ENCODE peak calls at places on chromosomes 16 and 17, in ten cellular contexts. S is WERI-Rb-1; I is progenitor cell of endocrine pancreas; X is fibroblast of lung; L is astrocyte of the spinal cord; K is CD8-positive, alpha-beta T cell; H is AG04450; O is activated B cell treated with CpG ODN at 0.5 μM for 24 hours; U is psoas muscle; M is PC-9. A is an unnamed sample.
A peak's percentile ranks its signal among the peaks of the same experiment; 100 is the strongest.

GRCh38 chr17:77441130-77441920 is 300.6 kb downstream of the SEC14L1 start:
- DNase-seq in S (no peak), I (no peak), X (no peak), L (no peak), K (peak; percentile 59), H (no peak), O (peak; percentile 75), U (no peak), M (no peak), A (peak; percentile 35)

GRCh38 chr16:23301251-23302044 is 654 bp upstream of the SCNN1B start:
- DNase-seq in S (no peak), I (no peak), X (no peak), L (no peak), K (no peak), H (no peak), O (no peak), U (no peak), M (no peak), A (no peak)

GRCh38 chr16:20385844-20386832 is 18.4 kb downstream of the PDILT start:
- DNase-seq in S (peak; percentile 49), I (peak; percentile 73), X (peak; percentile 39), L (peak; percentile 8), K (peak; percentile 31), H (peak; percentile 6), O (peak; percentile 32), U (peak; percentile 39), M (peak; percentile 65), A (peak; percentile 83)

GRCh38 chr17:43908111-43908721 is 880 bp upstream of the MPP2 start:
- DNase-seq in S (peak; percentile 78), I (no peak), X (peak; percentile 83), L (peak; percentile 65), K (peak; percentile 27), H (peak; percentile 18), O (no peak), U (peak; percentile 62), M (no peak), A (peak; percentile 74)

GRCh38 chr16:81831722-81832126 is 52.6 kb downstream of the PLCG2 start:
- DNase-seq in S (no peak), I (no peak), X (no peak), L (no peak), K (no peak), H (no peak), O (peak; percentile 69), U (peak; percentile 33), M (no peak), A (no peak)

GRCh38 chr16:20383106-20384029 is 21.2 kb downstream of the PDILT start:
- DNase-seq in S (peak; percentile 67), I (peak; percentile 70), X (peak; percentile 46), L (peak; percentile 57), K (peak; percentile 4), H (peak; percentile 30), O (no peak), U (peak; percentile 16), M (peak; percentile 58), A (peak; percentile 75)

GRCh38 chr17:77370536-77370935 is 229.8 kb downstream of the SEC14L1 start:
- DNase-seq in S (no peak), I (no peak), X (no peak), L (no peak), K (no peak), H (no peak), O (no peak), U (peak; percentile 4), M (no peak), A (no peak)

GRCh38 chr16:84430860-84431259 is 62.5 kb downstream of the ATP2C2 start:
- DNase-seq in S (no peak), I (no peak), X (no peak), L (no peak), K (no peak), H (no peak), O (no peak), U (no peak), M (no peak), A (no peak)

DNA sequence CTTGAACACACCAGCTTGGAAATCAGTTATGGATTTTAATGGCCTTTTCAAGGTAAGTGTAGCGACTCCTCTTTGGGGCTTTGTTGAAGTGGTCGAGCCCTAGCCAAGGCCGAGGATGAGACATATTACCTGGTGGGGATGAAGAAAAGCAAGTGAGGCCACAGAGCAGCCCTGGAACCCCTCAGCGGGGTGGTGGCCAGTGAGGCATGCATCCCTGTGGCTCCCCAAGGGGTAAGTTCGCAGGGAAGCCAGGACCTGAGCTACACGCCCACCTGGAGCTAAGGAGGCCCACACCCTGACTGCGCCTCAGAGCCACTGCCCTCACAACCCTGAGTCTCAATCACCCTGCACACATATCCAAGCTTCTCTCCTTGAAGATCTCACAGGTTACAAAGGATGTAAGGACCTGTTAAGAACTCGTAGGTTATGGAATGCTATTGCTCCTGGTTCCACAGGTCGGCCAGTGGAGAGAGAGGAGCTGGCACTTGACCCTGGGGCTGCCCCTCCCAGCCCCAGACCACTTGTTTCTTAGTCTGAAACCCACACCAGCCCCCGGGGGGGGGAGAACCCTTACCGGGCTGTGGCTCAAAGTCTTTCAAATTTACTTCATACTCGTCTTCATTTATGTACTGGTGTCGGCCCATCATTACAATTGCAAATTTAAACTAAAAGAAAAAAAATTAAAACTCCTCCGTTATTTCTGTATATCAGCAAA is 12.0 kb downstream of the LITAFD start:
- DNase-seq in S (no peak), I (no peak), X (no peak), L (no peak), K (no peak), H (no peak), O (no peak), U (no peak), M (no peak), A (no peak)
- TF ChIP-seq CTCF in S (no peak), I (no peak), X (no peak), L (no peak), K (no peak), H (no peak), O (no peak), U (no peak), M (no peak), A (no peak)

DNA sequence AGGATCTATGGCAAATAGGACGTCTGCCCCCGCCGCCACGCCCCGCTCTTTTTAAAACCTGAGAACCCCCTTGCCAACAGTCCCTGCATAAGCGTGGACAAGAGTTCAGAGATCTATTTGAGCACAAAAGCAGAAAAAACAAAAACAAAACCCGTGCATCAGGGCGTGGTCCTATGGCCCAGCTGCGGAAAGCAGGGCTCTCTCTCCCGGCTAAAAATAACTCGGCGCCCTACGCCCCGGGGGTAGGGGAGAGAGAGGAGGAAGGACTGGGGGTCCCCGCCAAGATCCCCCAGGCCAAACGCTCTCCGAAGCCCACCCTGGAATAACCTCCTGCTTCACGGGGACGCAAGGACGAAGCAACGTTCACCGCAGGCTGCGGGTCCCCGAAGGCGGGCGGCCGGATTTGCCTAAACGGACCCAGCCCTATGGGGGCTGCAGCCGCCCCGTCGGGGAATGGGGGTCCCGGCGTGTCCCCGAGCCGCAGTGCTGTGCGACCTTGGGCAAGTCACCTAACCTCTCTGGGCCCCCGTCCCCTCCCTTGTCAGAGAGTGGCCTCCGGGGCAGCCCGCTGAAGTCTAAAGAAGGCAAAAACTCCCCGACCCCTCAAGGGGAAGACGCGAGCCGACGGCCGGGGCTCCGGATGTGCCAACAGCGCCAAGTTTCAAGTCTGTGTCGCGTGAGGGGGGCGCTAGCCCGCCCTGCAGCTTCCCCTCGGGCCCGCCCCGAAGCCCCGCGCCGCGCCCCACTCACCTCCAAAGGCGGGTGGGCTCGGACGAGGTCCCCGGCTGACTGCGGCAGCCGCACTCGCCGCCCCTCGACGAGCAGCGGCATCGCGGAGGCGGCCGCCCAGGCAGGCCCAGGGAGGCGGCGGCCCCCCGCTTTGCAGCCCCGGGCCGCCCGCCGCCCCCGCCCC is 477 bp downstream of the NTAN1 start:
- DNase-seq in S (peak; percentile 53), I (no peak), X (peak; percentile 42), L (peak; percentile 29), K (peak; percentile 62), H (no peak), O (no peak), U (peak; percentile 69), M (no peak), A (no peak)
- TF ChIP-seq CTCF in S (peak; percentile 38), I (peak; percentile 42), X (no peak), L (peak; percentile 25), K (peak; percentile 32), H (peak; percentile 27), O (no peak), U (no peak), M (peak; percentile 16), A (peak; percentile 29)

GRCh38 chr16:66419527-66419926 is 7.6 kb upstream of the BEAN1 start:
- DNase-seq in S (no peak), I (no peak), X (no peak), L (no peak), K (no peak), H (no peak), O (no peak), U (no peak), M (no peak), A (no peak)
- TF ChIP-seq CTCF in S (peak; percentile 38), I (peak; percentile 13), X (no peak), L (no peak), K (no peak), H (peak; percentile 29), O (no peak), U (no peak), M (no peak), A (no peak)

GRCh38 chr17:81285894-81286293 is 9.2 kb downstream of the SLC38A10 start:
- DNase-seq in S (no peak), I (no peak), X (no peak), L (no peak), K (no peak), H (no peak), O (no peak), U (no peak), M (no peak), A (no peak)

GRCh38 chr17:81282876-81283275 is 12.2 kb downstream of the SLC38A10 start:
- DNase-seq in S (no peak), I (no peak), X (no peak), L (no peak), K (no peak), H (no peak), O (no peak), U (no peak), M (no peak), A (no peak)

GRCh38 chr17:81286491-81287145 is 8.5 kb downstream of the SLC38A10 start:
- DNase-seq in S (no peak), I (no peak), X (no peak), L (no peak), K (no peak), H (no peak), O (no peak), U (no peak), M (no peak), A (no peak)

GRCh38 chr17:81287155-81287554 is 8.0 kb downstream of the SLC38A10 start:
- DNase-seq in S (no peak), I (no peak), X (no peak), L (no peak), K (no peak), H (no peak), O (no peak), U (no peak), M (no peak), A (peak; percentile 45)

DNA sequence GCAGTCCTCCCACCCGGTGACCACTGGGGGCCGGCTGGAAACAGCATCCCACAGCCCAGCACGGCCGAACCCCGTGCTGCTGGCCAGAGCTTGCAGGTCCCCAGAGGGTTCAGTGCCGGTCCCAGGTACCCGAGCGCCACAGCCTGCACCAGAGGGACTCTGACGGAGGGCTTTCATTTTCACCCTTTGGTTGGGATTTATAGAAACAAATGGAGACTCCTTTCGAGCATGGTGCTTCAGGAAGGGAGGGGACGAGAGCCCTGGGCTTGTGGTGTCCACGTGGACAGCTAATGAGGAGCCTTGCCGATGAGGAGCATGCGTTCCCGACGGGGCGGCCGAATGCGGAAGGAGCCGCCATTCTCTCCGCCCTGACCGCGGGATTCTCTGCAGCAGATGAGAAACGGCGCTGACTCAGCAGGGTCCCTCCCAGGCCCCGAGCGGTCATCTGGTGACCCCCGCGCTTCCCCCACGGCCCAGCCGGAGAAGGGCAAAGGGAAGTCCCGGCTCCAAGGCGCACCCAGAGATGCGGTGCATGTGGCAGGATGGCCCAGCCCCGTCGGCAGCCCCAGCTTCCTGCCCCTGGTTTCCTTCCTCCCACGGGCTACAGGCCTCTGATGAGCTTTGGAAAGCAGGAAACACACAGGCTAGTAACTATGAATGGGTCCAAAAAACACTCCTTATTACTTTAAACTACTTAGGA is 9.8 kb downstream of the SLC38A10 start:
- DNase-seq in S (no peak), I (no peak), X (peak; percentile 21), L (peak; percentile 25), K (peak; percentile 47), H (no peak), O (peak; percentile 49), U (peak; percentile 81), M (no peak), A (peak; percentile 59)
- TF ChIP-seq CTCF in S (no peak), I (no peak), X (no peak), L (no peak), K (no peak), H (no peak), O (no peak), U (no peak), M (no peak), A (no peak)